ENCODE peak calls at places on chromosome 3, in eight cellular contexts. O is hippocampal formation; G is H54; P is anterior cingulate cortex; K is amygdala; C is aorta; F is naive thymus-derived CD8-positive, alpha-beta T cell; Z is fibroblast of mammary gland. H is an unnamed sample.

GRCh38 chr3:32791833-32792232 is 26.0 kb upstream of the TRIM71 start:
- DNase-seq in O (no peak), G (no peak), P (no peak), K (no peak), C (no peak), F (no peak), Z (no peak), H (no peak)

GRCh38 chr3:7546219-7546618 is 685.3 kb downstream of the GRM7 start:
- DNase-seq in O (no peak), G (no peak), P (no peak), K (no peak), C (no peak), F (no peak), Z (peak; percentile 7), H (no peak)

GRCh38 chr3:107063351-107063750 is 313.9 kb upstream of the CCDC54 start:
- DNase-seq in O (no peak), G (peak; percentile 6), P (no peak), K (no peak), C (no peak), F (no peak), Z (peak; percentile 38), H (no peak)

GRCh38 chr3:46930176-46930944 is 46.2 kb downstream of the CCDC12 start:
- DNase-seq in O (no peak), G (no peak), P (no peak), K (no peak), C (peak; percentile 74), F (peak; percentile 45), Z (no peak), H (peak; percentile 81)

GRCh38 chr3:3334456-3334855 is 155.0 kb upstream of the CRBN start:
- DNase-seq in O (peak; percentile 16), G (no peak), P (no peak), K (no peak), C (no peak), F (no peak), Z (no peak), H (no peak)

GRCh38 chr3:126621171-126621570 is 33.8 kb downstream of the TXNRD3 start:
- DNase-seq in O (no peak), G (peak; percentile 6), P (no peak), K (no peak), C (no peak), F (no peak), Z (peak; percentile 69), H (no peak)

GRCh38 chr3:61674595-61674994 is 113.2 kb downstream of the PTPRG start:
- DNase-seq in O (no peak), G (no peak), P (no peak), K (no peak), C (no peak), F (no peak), Z (no peak), H (no peak)

GRCh38 chr3:134361162-134361831 is 12.9 kb downstream of the AMOTL2 start:
- DNase-seq in O (no peak), G (no peak), P (no peak), K (no peak), C (peak; percentile 73), F (no peak), Z (no peak), H (no peak)

GRCh38 chr3:127819656-127820055 is 2.7 kb downstream of the MGLL start:
- DNase-seq in O (no peak), G (no peak), P (no peak), K (no peak), C (no peak), F (no peak), Z (no peak), H (no peak)

GRCh38 chr3:111326144-111326995 is 215.6 kb upstream of the CD96 start:
- DNase-seq in O (no peak), G (no peak), P (no peak), K (no peak), C (no peak), F (no peak), Z (peak; percentile 91), H (no peak)

GRCh38 chr3:13896473-13897154 is 16.7 kb upstream of the WNT7A start:
- DNase-seq in O (peak; percentile 58), G (no peak), P (no peak), K (no peak), C (no peak), F (peak; percentile 79), Z (peak; percentile 59), H (no peak)

GRCh38 chr3:35393916-35394315 is 245.4 kb upstream of the ARPP21 start:
- DNase-seq in O (no peak), G (no peak), P (no peak), K (no peak), C (no peak), F (no peak), Z (no peak), H (no peak)

GRCh38 chr3:144557515-144557914 is 585.9 kb downstream of the DIPK2A start:
- DNase-seq in O (no peak), G (no peak), P (no peak), K (no peak), C (no peak), F (no peak), Z (no peak), H (no peak)

GRCh38 chr3:47661121-47661752 is 82.6 kb upstream of the CSPG5 start:
- DNase-seq in O (no peak), G (peak; percentile 42), P (no peak), K (no peak), C (no peak), F (no peak), Z (peak; percentile 83), H (no peak)

GRCh38 chr3:160929595-160929994 is 173.6 kb downstream of the PPM1L start:
- DNase-seq in O (no peak), G (no peak), P (no peak), K (no peak), C (no peak), F (no peak), Z (no peak), H (no peak)

GRCh38 chr3:109028753-109029152 is 75.1 kb upstream of the GUCA1C start:
- DNase-seq in O (no peak), G (no peak), P (no peak), K (no peak), C (no peak), F (no peak), Z (no peak), H (no peak)

H was measured in CD14-positive monocyte.